ENCODE peak calls at places on chromosome X, in four cellular contexts. T, L, P and K are unnamed samples.

GRCh38 chrX:41984628-41985027 is 61.3 kb upstream of the CASK start:
- DNase-seq in L (no peak), P (no peak), T (no peak), K (peak)

GRCh38 chrX:9698566-9698965 is 67.1 kb downstream of the GPR143 start:
- DNase-seq in P (no peak), L (no peak), T (no peak), K (no peak)

GRCh38 chrX:68684291-68684918 is 36.9 kb downstream of the STARD8 start:
- DNase-seq in L (peak), T (no peak), P (peak), K (peak)

GRCh38 chrX:12210921-12211320 is 72.6 kb downstream of the FRMPD4 start:
- DNase-seq in P (no peak), L (no peak), T (no peak), K (no peak)

GRCh38 chrX:67346667-67347066 is 197.2 kb upstream of the AR start:
- DNase-seq in L (no peak), T (no peak), P (no peak), K (no peak)

GRCh38 chrX:129771266-129771995 is 8.3 kb upstream of the SASH3 start:
- DNase-seq in T (no peak), P (no peak), L (no peak), K (no peak)

GRCh38 chrX:2614911-2615310 is 76.2 kb upstream of the CD99 start:
- DNase-seq in L (no peak), T (no peak), P (no peak), K (no peak)

GRCh38 chrX:49995021-49995731 is 72.8 kb downstream of the CLCN5 start:
- DNase-seq in P (no peak), L (no peak), T (no peak), K (no peak)

GRCh38 chrX:40090050-40090804 is 7.5 kb downstream of the BCOR start:
- DNase-seq in T (no peak), P (no peak), L (peak), K (peak)

GRCh38 chrX:120000490-120001246 is 57.1 kb upstream of the NKAP start:
- DNase-seq in P (peak), L (no peak), T (no peak), K (no peak)

GRCh38 chrX:150767045-150767395 is 73.8 kb downstream of the MTMR1 start:
- DNase-seq in P (no peak), L (peak), T (no peak), K (no peak)

GRCh38 chrX:10795721-10796120 is 175.3 kb upstream of the MID1 start:
- DNase-seq in L (no peak), P (no peak), T (no peak), K (no peak)

GRCh38 chrX:11261260-11261659 is 32.0 kb upstream of the AMELX start:
- DNase-seq in P (no peak), T (no peak), L (no peak), K (no peak)

GRCh38 chrX:154039577-154039976 is 19.9 kb upstream of the IRAK1 start:
- DNase-seq in P (no peak), L (no peak), T (no peak), K (no peak)

GRCh38 chrX:78753571-78753970 is 6.1 kb downstream of the LPAR4 start:
- DNase-seq in T (no peak), P (no peak), L (no peak), K (no peak)

GRCh38 chrX:22952011-22952410 is 47.7 kb upstream of the DDX53 start:
- DNase-seq in T (peak), P (no peak), L (no peak), K (no peak)

GRCh38 chrX:37578045-37578444 is 6.6 kb downstream of the LANCL3 start:
- DNase-seq in T (no peak), P (no peak), L (no peak), K (no peak)

GRCh38 chrX:88613338-88613737 is 133.7 kb upstream of the CPXCR1 start:
- DNase-seq in L (no peak), P (no peak), T (no peak), K (peak)

GRCh38 chrX:18701621-18702361 is 5.7 kb upstream of the PPEF1 start:
- DNase-seq in T (no peak), L (peak), P (no peak), K (no peak)

GRCh38 chrX:150152546-150152945 is 210.6 kb upstream of the MAMLD1 start:
- DNase-seq in L (no peak), T (no peak), P (no peak), K (no peak)

GRCh38 chrX:37509349-37509748 is 62.1 kb upstream of the LANCL3 start:
- DNase-seq in T (no peak), L (no peak), P (no peak), K (no peak)

GRCh38 chrX:30153175-30153880 is 62.0 kb upstream of the MAGEB2 start:
- DNase-seq in L (no peak), T (no peak), P (no peak), K (no peak)

GRCh38 chrX:41538707-41539106 is 91.6 kb downstream of the NYX start:
- DNase-seq in T (no peak), L (no peak), P (no peak), K (no peak)

GRCh38 chrX:133640161-133641015 is 225.1 kb upstream of the GPC4 start:
- DNase-seq in P (no peak), T (no peak), L (no peak), K (no peak)